ENCODE peak calls at places on chromosomes 7 and 10, in four cellular contexts. I is GM12865, K is AG08395, G is H4. U is an unnamed sample.

GRCh38 chr10:73876971-73877370 is 2.6 kb upstream of the CAMK2G start:
- DNase-seq in I (no peak), K (peak), G (no peak), U (no peak)

GRCh38 chr7:90271753-90272152 is 26.8 kb downstream of the CFAP69 start:
- DNase-seq in I (no peak), K (peak), G (no peak), U (peak)

GRCh38 chr10:4013651-4014085 is 228.7 kb upstream of the KLF6 start:
- DNase-seq in I (peak), K (no peak), G (no peak), U (no peak)

GRCh38 chr7:149787428-149788299 is 14.3 kb upstream of the ZNF467 start:
- DNase-seq in I (no peak), K (no peak), G (no peak), U (no peak)

GRCh38 chr10:103645141-103646054 is 151.9 kb downstream of the NEURL1 start:
- DNase-seq in I (no peak), K (peak), G (no peak), U (peak)

GRCh38 chr7:141989996-141990395 is 5.7 kb upstream of the MGAM start:
- DNase-seq in I (no peak), K (no peak), G (no peak), U (no peak)

GRCh38 chr10:75860009-75860408 is 428.6 kb downstream of the LRMDA start:
- DNase-seq in I (no peak), K (no peak), G (no peak), U (no peak)

GRCh38 chr10:44960098-44960480 is 487 bp downstream of the RASSF4 start:
- DNase-seq in I (no peak), K (no peak), G (no peak), U (no peak)

GRCh38 chr7:129218514-129219036 is 6.3 kb upstream of the AHCYL2 start:
- DNase-seq in I (peak), K (peak), G (peak), U (peak)

GRCh38 chr7:79778786-79779382 is 325.4 kb upstream of the MAGI2 start:
- DNase-seq in I (no peak), K (peak), G (peak), U (peak)

GRCh38 chr10:33195608-33196376 is 138.7 kb downstream of the NRP1 start:
- DNase-seq in I (no peak), K (no peak), G (no peak), U (no peak)

U was measured in GM04504.